ENCODE peak calls at places on chromosomes 5 and 9, in six cellular contexts. C is gastrocnemius medialis; Z is naive thymus-derived CD4-positive, alpha-beta T cell; U is small intestine; N is SK-N-SH; D is mesendoderm. J is an unnamed sample.
A peak's percentile ranks its signal among the peaks of the same experiment; 100 is the strongest.

GRCh38 chr5:142063878-142064331 is 44.7 kb upstream of the NDFIP1 start:
- DNase-seq in D (peak; percentile 80), U (no peak), N (peak; percentile 82), Z (peak; percentile 47), C (peak; percentile 52), J (no peak)

GRCh38 chr5:154647760-154648143 is 107.4 kb upstream of the LARP1 start:
- DNase-seq in D (peak; percentile 25), Z (no peak), C (no peak), U (peak; percentile 33), N (no peak), J (no peak)

GRCh38 chr5:52466749-52467148 is 321.0 kb upstream of the ITGA1 start:
- DNase-seq in U (no peak), N (no peak), Z (no peak), C (no peak), D (no peak), J (no peak)

GRCh38 chr9:107351382-107352045 is 68.4 kb downstream of the RAD23B start:
- DNase-seq in Z (no peak), C (no peak), D (peak; percentile 30), N (no peak), U (no peak), J (no peak)

GRCh38 chr5:120007619-120008018 is 378.3 kb downstream of the FAM170A start:
- DNase-seq in Z (no peak), U (no peak), D (no peak), N (no peak), C (no peak), J (no peak)

GRCh38 chr5:119397518-119398380 is 41.9 kb downstream of the TNFAIP8 start:
- DNase-seq in D (no peak), N (no peak), C (no peak), Z (no peak), U (no peak), J (no peak)

GRCh38 chr5:31096238-31096865 is 97.1 kb upstream of the CDH6 start:
- DNase-seq in N (no peak), D (no peak), Z (no peak), U (peak; percentile 2), C (no peak), J (no peak)

GRCh38 chr5:154860123-154860522 is 1.7 kb downstream of the CNOT8 start:
- DNase-seq in Z (no peak), D (peak; percentile 74), N (no peak), C (peak; percentile 46), U (peak; percentile 34), J (no peak)

GRCh38 chr5:169050146-169050571 is 250.8 kb downstream of the SLIT3 start:
- DNase-seq in C (no peak), Z (no peak), D (peak; percentile 23), U (no peak), N (no peak), J (no peak)

GRCh38 chr9:91474656-91475055 is 51.0 kb upstream of the NFIL3 start:
- DNase-seq in Z (no peak), N (no peak), D (no peak), C (no peak), U (no peak), J (no peak)

GRCh38 chr5:132497488-132497997 is 7.0 kb upstream of the IRF1 start:
- DNase-seq in U (no peak), Z (no peak), C (peak; percentile 53), D (peak; percentile 90), N (peak; percentile 31), J (no peak)

GRCh38 chr5:53568868-53569267 is 8.4 kb downstream of the NDUFS4 start:
- DNase-seq in U (no peak), N (no peak), C (no peak), D (no peak), Z (no peak), J (no peak)

GRCh38 chr5:10863763-10864383 is 102.8 kb upstream of the DAP start:
- DNase-seq in D (peak; percentile 80), U (peak; percentile 56), C (no peak), Z (peak; percentile 16), N (peak; percentile 76), J (peak; percentile 11)

GRCh38 chr5:2895196-2895595 is 143.7 kb upstream of the IRX2 start:
- DNase-seq in N (no peak), C (no peak), D (no peak), Z (no peak), U (no peak), J (no peak)

GRCh38 chr5:82470185-82470584 is 192.0 kb upstream of the RPS23 start:
- DNase-seq in C (no peak), Z (no peak), U (no peak), D (no peak), N (no peak), J (no peak)

GRCh38 chr5:157562111-157562581 is 13.4 kb downstream of the ADAM19 start:
- DNase-seq in C (peak; percentile 80), Z (no peak), D (no peak), N (no peak), U (no peak), J (no peak)

GRCh38 chr9:29798599-29798998 is 2225.3 kb upstream of the C9orf72 start:
- DNase-seq in Z (no peak), U (no peak), N (no peak), D (no peak), C (no peak), J (no peak)

GRCh38 chr9:69204869-69205268 is 30.8 kb downstream of the TJP2 start:
- DNase-seq in N (no peak), D (peak; percentile 49), U (no peak), Z (no peak), C (no peak), J (no peak)

GRCh38 chr5:81657386-81657785 is 93.5 kb downstream of the SSBP2 start:
- DNase-seq in N (peak; percentile 28), C (no peak), U (peak; percentile 21), Z (no peak), D (no peak), J (no peak)

GRCh38 chr5:132756542-132756941 is 9.3 kb downstream of the CCNI2 start:
- DNase-seq in N (no peak), U (no peak), C (no peak), Z (no peak), D (no peak), J (no peak)

GRCh38 chr5:140828402-140828737 is 610 bp downstream of the PCDHA6 start:
- DNase-seq in C (no peak), U (no peak), N (no peak), D (peak; percentile 50), Z (no peak), J (no peak)

GRCh38 chr5:172573115-172573882 is 67.8 kb upstream of the NEURL1B start:
- DNase-seq in Z (no peak), C (no peak), D (peak; percentile 32), U (no peak), N (no peak), J (no peak)

GRCh38 chr5:150293091-150293941 is 3.7 kb upstream of the CAMK2A start:
- DNase-seq in D (no peak), C (no peak), U (no peak), N (no peak), Z (no peak), J (no peak)

GRCh38 chr5:158910782-158911692 is 188.7 kb downstream of the EBF1 start:
- DNase-seq in D (no peak), N (no peak), Z (no peak), U (no peak), C (no peak), J (no peak)

GRCh38 chr5:158917731-158918130 is 182.0 kb downstream of the EBF1 start:
- DNase-seq in U (no peak), N (no peak), D (no peak), C (no peak), Z (no peak), J (no peak)

GRCh38 chr5:158908690-158909325 is 190.9 kb downstream of the EBF1 start:
- DNase-seq in D (no peak), U (no peak), Z (no peak), N (no peak), C (no peak), J (no peak)

GRCh38 chr5:158914008-158914407 is 185.7 kb downstream of the EBF1 start:
- DNase-seq in Z (no peak), D (no peak), U (no peak), C (no peak), N (no peak), J (no peak)

DNA sequence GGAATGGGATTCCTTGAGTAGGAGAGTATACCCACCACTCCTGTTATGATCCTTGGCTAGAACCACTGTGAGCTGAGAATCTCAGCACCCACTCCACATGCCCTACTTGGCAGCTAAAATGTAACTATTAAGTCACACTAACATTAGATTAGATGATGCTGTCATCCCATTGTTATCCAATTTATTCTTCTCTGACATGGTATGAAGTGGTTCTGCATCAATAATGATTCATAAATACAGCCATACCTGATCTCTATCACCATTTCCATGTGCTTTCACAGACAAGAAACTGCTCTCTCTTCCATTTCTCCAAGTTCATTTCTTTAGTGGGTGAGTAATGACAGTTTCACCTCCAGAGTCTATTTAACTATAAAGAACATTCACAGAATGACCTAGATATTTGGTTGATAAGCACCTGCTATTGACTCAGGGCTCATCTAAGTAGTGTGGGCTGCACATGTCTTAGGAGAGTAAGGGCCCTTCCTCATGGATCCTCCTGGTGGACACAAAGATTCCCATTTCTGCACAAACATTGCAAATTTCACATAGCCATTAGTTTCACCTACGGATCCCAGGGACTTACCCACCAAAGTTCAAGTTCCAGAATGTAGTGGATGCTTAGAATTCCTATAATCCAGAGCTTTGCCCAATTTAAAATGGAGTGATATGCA is 187.9 kb downstream of the EBF1 start:
- DNase-seq in U (no peak), C (no peak), N (no peak), D (no peak), Z (no peak), J (no peak)
- H3K4me1 ChIP-seq in U (no peaks in the 10 kb centered on the region), C (peaks cover 7% of the 10 kb centered on the region), N (no peaks in the 10 kb centered on the region), D (no peaks in the 10 kb centered on the region), Z (no peaks in the 10 kb centered on the region), J (no peaks in the 10 kb centered on the region)

DNA sequence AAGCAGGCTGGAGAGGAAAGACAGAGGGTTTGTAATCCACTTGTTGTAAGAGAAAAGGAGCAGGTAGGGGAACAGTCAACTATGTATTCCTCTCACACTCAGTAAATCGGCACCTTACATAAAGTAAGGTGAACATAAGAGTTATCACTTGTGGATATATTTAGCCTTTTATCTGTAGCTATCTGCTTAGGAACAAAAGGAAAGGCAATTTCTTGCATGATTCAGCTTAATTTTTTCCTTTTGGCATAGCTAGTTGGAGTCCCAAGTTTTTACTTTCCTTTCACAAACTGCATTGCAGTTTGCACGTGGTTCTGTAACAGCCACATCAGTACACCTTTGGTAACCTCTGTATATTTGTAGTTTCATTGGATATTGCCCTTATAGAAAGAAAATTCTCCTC is 250.9 kb upstream of the PIK3R1 start:
- DNase-seq in C (no peak), Z (no peak), N (no peak), D (no peak), U (peak; percentile 7), J (no peak)
- H3K27ac ChIP-seq in C (no peak overlapping the region), Z (no peak overlapping the region), N (no peak overlapping the region), D (no peak overlapping the region), U (no peak overlapping the region), J (no peak overlapping the region)

DNA sequence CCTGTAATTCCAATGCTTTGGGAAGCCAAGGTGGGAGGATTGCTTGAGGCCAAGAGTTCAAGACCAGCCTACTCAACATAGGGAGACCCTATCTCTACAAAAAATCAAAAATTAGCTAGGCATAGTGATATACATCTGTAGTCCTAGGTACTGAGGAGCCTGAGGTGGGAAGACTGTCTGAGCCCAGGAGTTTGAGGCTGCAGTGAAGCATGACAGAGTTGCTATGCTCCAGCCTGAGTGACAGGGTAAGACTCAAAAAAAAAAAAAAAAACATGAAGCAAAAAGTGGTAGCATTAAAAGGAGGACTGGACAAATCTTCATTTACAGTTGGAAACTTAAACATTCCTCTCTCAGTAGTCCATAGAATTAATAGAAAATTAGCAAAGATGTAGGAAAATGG is 9.8 kb downstream of the CCNG1 start:
- DNase-seq in D (no peak), C (no peak), U (no peak), Z (no peak), N (no peak), J (no peak)
- H3K36me3 ChIP-seq in D (peaks cover 2% of the 10 kb centered on the region), C (peaks cover 64% of the 10 kb centered on the region), U (peaks cover 11% of the 10 kb centered on the region), Z (peaks cover 49% of the 10 kb centered on the region), N (peaks cover 89% of the 10 kb centered on the region), J (peaks cover 20% of the 10 kb centered on the region)

GRCh38 chr5:6729400-6730310 is 16.4 kb downstream of the TENT4A start:
- DNase-seq in U (peak; percentile 62), Z (peak; percentile 49), D (no peak), C (peak; percentile 53), N (no peak), J (peak; percentile 17)
- H3K4me1 ChIP-seq in U (peaks cover 22% of the 10 kb centered on the region), Z (peaks cover 59% of the 10 kb centered on the region), D (no peaks in the 10 kb centered on the region), C (peaks cover 86% of the 10 kb centered on the region), N (peaks cover 49% of the 10 kb centered on the region), J (peaks cover 53% of the 10 kb centered on the region)